ENCODE peak calls at places on chromosomes 11 and 22, in four cellular contexts. X is upper lobe of right lung, Z is DND-41, F is gastrocnemius medialis. W is an unnamed sample.

GRCh38 chr11:112249871-112250590 is 10.6 kb downstream of the PLET1 start:
- DNase-seq in X (no peak), F (no peak), Z (no peak), W (no peak)

GRCh38 chr11:81869337-81870065 is 864.2 kb downstream of the FAM181B start:
- DNase-seq in X (no peak), F (no peak), Z (peak; percentile 84), W (no peak)

GRCh38 chr11:71302911-71303310 is 50.5 kb upstream of the SHANK2 start:
- DNase-seq in Z (no peak), F (no peak), X (peak; percentile 22), W (peak; percentile 28)

GRCh38 chr11:88520391-88520790 is 182.9 kb upstream of the CTSC start:
- DNase-seq in Z (no peak), X (no peak), F (no peak), W (no peak)

GRCh38 chr22:47018010-47018910 is 255.8 kb downstream of the TBC1D22A start:
- DNase-seq in X (peak; percentile 58), Z (no peak), F (no peak), W (no peak)

GRCh38 chr11:61921446-61921845 is 4.1 kb upstream of the RAB3IL1 start:
- DNase-seq in Z (no peak), F (peak; percentile 9), X (no peak), W (peak; percentile 38)

GRCh38 chr11:12441081-12441801 is 63.9 kb downstream of the PARVA start:
- DNase-seq in Z (no peak), F (no peak), X (no peak), W (no peak)

GRCh38 chr22:30015229-30015797 is 65.0 kb upstream of the HORMAD2 start:
- DNase-seq in F (no peak), X (no peak), Z (no peak), W (no peak)

GRCh38 chr11:104704888-104705287 is 193.4 kb downstream of the CASP12 start:
- DNase-seq in X (no peak), Z (peak; percentile 19), F (no peak), W (no peak)

GRCh38 chr11:106159846-106160245 is 82.4 kb downstream of the AASDHPPT start:
- DNase-seq in F (no peak), X (no peak), Z (no peak), W (no peak)

GRCh38 chr11:130601141-130601540 is 152.7 kb downstream of the ADAMTS15 start:
- DNase-seq in F (peak; percentile 76), X (no peak), Z (no peak), W (peak; percentile 91)

GRCh38 chr11:69308531-69308930 is 14.6 kb downstream of the MYEOV start:
- DNase-seq in Z (no peak), F (no peak), X (no peak), W (no peak)

GRCh38 chr11:95149659-95150294 is 60.1 kb downstream of the ENDOD1 start:
- DNase-seq in Z (no peak), X (no peak), F (peak; percentile 21), W (no peak)

GRCh38 chr11:61507962-61508824 is at the start of gene LRRC10B:
- DNase-seq in Z (no peak), F (no peak), X (peak; percentile 71), W (no peak)

GRCh38 chr22:20025401-20026203 is 4.7 kb downstream of the TANGO2 start:
- DNase-seq in Z (no peak), F (no peak), X (no peak), W (no peak)

GRCh38 chr11:1197886-1198765 is 24.7 kb upstream of the MUC5B start:
- DNase-seq in F (peak; percentile 6), X (peak; percentile 61), Z (no peak), W (no peak)

GRCh38 chr22:31490496-31490925 is 869 bp upstream of the EIF4ENIF1 start:
- DNase-seq in F (peak; percentile 42), X (peak; percentile 72), Z (peak; percentile 75), W (peak; percentile 68)

GRCh38 chr11:24375896-24376295 is 121.0 kb upstream of the LUZP2 start:
- DNase-seq in X (no peak), F (no peak), Z (no peak), W (no peak)

GRCh38 chr11:69909561-69910518 is 90.6 kb upstream of the FGF3 start:
- DNase-seq in F (no peak), X (peak; percentile 63), Z (peak; percentile 18), W (no peak)

GRCh38 chr11:71206186-71206585 is 46.2 kb downstream of the SHANK2 start:
- DNase-seq in F (no peak), Z (no peak), X (no peak), W (no peak)

GRCh38 chr11:73262851-73263495 is 9.2 kb upstream of the P2RY6 start:
- DNase-seq in Z (no peak), F (peak; percentile 92), X (no peak), W (peak; percentile 50)

GRCh38 chr22:24901448-24901847 is 45.0 kb downstream of the LHFPL7 start:
- DNase-seq in X (no peak), F (no peak), Z (no peak), W (no peak)

GRCh38 chr11:2205214-2205770 is 33.7 kb upstream of the TH start:
- DNase-seq in F (no peak), X (no peak), Z (no peak), W (no peak)

GRCh38 chr22:35735622-35736021 is 17.9 kb downstream of the APOL5 start:
- DNase-seq in X (no peak), Z (no peak), F (no peak), W (no peak)

GRCh38 chr11:2988361-2988762 is 3.8 kb downstream of the NAP1L4 start:
- DNase-seq in F (no peak), Z (no peak), X (no peak), W (no peak)

GRCh38 chr11:43518407-43519165 is 159.9 kb downstream of the TTC17 start:
- DNase-seq in X (no peak), Z (no peak), F (no peak), W (no peak)

GRCh38 chr11:73539506-73540084 is 58.3 kb downstream of the FAM168A start:
- DNase-seq in X (no peak), F (no peak), Z (no peak), W (no peak)

GRCh38 chr22:17436382-17436951 is 67.2 kb downstream of the CECR2 start:
- DNase-seq in X (no peak), Z (no peak), F (peak; percentile 33), W (no peak)

GRCh38 chr11:121890377-121890776 is 225.6 kb downstream of the BLID start:
- DNase-seq in X (no peak), Z (no peak), F (no peak), W (no peak)

DNA sequence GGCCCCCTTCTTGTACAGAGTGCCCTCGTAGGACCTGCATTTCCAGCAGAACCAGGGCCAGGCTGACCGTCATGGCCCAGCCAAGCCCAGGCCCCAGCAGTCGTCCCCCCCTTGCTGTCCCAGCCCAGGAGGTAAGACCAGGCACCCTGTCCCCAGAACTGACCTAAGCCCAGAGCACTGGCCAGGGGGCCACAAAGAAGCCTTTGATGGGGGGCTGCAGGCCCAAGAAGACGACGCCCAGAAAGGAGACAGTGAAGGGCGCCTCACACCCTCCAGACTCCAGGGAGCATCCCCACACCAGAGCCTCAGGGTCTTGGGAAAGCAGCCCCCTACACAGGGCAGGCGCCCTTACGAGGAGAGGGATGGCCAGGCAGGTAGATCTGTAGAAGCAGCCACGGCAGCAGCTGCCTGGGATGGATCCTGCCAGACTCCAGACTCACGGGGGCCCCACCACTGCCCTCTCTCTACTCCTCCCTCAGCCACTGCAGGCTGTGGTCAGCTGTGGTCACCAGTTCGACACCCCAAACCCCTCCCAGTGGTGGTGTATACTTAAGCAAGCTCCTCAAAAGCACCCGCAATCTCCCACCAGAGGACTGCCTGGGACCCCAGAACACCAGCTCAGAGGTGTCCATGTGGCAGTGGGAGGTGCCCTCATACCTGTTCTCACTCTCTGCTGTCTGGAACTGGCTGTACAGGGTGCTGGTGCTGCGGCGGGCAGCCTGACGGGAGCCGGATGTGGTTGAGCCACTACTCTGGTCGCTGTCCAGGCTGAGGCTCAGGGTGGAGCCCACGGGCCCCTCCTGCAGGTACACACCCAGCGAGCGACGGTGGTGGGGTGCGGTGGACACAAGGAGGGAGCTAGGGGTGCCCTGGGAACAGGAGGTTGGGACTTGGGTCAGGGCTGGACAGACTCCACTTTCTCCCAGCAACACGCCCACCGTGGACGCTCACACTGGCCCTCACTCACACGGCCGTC is 27.0 kb downstream of the SBF1 start:
- DNase-seq in Z (no peak), X (no peak), F (no peak), W (no peak)
- H3K27ac ChIP-seq in Z (peak overlapping the region; percentile 20), X (no peak overlapping the region), F (no peak overlapping the region), W (no peak overlapping the region)

GRCh38 chr11:90135016-90135415 is 553 bp downstream of the NAALAD2 start:
- DNase-seq in F (no peak), X (no peak), Z (no peak), W (no peak)

GRCh38 chr11:90133560-90134145 is 810 bp upstream of the NAALAD2 start:
- DNase-seq in X (no peak), Z (no peak), F (no peak), W (no peak)

DNA sequence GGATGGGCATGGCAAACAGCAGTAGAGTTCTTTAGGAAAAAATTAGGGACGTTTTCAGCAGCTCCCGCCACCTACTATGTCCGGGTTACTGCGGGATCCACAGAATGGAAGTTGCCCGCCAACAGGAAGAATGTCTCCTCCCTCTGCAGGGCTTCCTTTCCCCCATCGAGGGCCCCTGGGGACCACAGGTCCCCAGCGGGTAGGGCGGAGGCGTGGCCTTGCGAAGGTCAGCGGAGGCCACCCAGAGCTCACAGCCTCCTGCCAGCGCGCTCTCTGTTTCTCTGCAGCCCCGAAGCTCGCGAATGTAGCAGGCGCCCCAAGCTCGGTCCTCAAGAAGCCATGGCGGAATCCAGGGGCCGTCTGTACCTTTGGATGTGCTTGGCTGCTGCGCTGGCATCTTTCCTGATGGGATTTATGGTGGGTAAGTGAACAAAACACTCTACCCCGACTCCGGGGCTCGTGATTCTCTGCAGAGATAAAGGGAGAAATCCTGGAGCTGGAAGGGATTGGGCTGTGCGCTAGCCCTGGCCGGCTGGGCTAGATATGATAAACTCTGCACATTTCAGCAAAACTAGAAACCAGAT is at the start of gene NAALAD2:
- DNase-seq in F (peak; percentile 19), X (peak; percentile 65), Z (no peak), W (peak; percentile 65)
- H3K27ac ChIP-seq in F (no peak within 1 kb of the TSS), X (peak within 1 kb of the TSS; percentile 11), Z (no peak within 1 kb of the TSS), W (no peak within 1 kb of the TSS)

GRCh38 chr11:45209480-45209879 is 63.0 kb downstream of the PRDM11 start:
- DNase-seq in Z (no peak), F (no peak), X (no peak), W (no peak)

GRCh38 chr11:45209904-45210699 is 63.7 kb downstream of the PRDM11 start:
- DNase-seq in X (peak; percentile 82), Z (peak; percentile 30), F (peak; percentile 79), W (peak; percentile 90)

GRCh38 chr11:45208135-45208534 is 61.7 kb downstream of the PRDM11 start:
- DNase-seq in Z (no peak), X (no peak), F (no peak), W (no peak)

GRCh38 chr11:45210846-45211245 is 64.4 kb downstream of the PRDM11 start:
- DNase-seq in Z (no peak), X (no peak), F (no peak), W (no peak)

GRCh38 chr11:45209000-45209399 is 62.6 kb downstream of the PRDM11 start:
- DNase-seq in X (no peak), Z (no peak), F (no peak), W (no peak)
- H3K27ac ChIP-seq in X (peak overlapping the region; percentile 81), Z (no peak overlapping the region), F (peak overlapping the region; percentile 86), W (peak overlapping the region; percentile 84)

GRCh38 chr22:40182231-40182835 is 4.6 kb downstream of the TNRC6B start:
- DNase-seq in F (no peak), Z (no peak), X (no peak), W (no peak)

GRCh38 chr22:40179535-40179934 is 1.8 kb downstream of the TNRC6B start:
- DNase-seq in Z (no peak), X (no peak), F (no peak), W (no peak)

GRCh38 chr22:40180403-40180802 is 2.7 kb downstream of the TNRC6B start:
- DNase-seq in X (no peak), F (no peak), Z (no peak), W (no peak)

GRCh38 chr22:40181323-40181722 is 3.6 kb downstream of the TNRC6B start:
- DNase-seq in Z (no peak), F (no peak), X (no peak), W (no peak)

GRCh38 chr22:40183029-40183581 is 5.4 kb downstream of the TNRC6B start:
- DNase-seq in X (no peak), Z (no peak), F (peak; percentile 25), W (no peak)
- H3K27ac ChIP-seq in X (peak overlapping the region; percentile 44), Z (no peak overlapping the region), F (peak overlapping the region; percentile 86), W (peak overlapping the region; percentile 57)